ENCODE peak calls at places on chromosome 18, in six cellular contexts. One of them, this sample, is unnamed.

GRCh38 chr18:13868501-13869271 is 44.7 kb downstream of the MC5R start:
- DNase-seq in H1: peak; percentile 53
- DNase-seq in mesendoderm: peak; percentile 19
- DNase-seq in neuronal stem cell: peak; percentile 6
- DNase-seq in H9: peak; percentile 52
- DNase-seq in mesenchymal stem cell: no peak
- DNase-seq in this sample: no peak

GRCh38 chr18:10791141-10791808 is 265.4 kb downstream of the NAPG start:
- DNase-seq in H1: no peak
- DNase-seq in mesendoderm: no peak
- DNase-seq in neuronal stem cell: no peak
- DNase-seq in H9: no peak
- DNase-seq in mesenchymal stem cell: peak; percentile 9
- DNase-seq in this sample: peak; percentile 20

GRCh38 chr18:62788111-62788510 is 72.8 kb downstream of the PHLPP1 start:
- DNase-seq in H1: no peak
- DNase-seq in mesendoderm: peak; percentile 53
- DNase-seq in neuronal stem cell: no peak
- DNase-seq in H9: no peak
- DNase-seq in mesenchymal stem cell: no peak
- DNase-seq in this sample: no peak

GRCh38 chr18:11808001-11808855 is 43.0 kb upstream of the CHMP1B start:
- DNase-seq in H1: no peak
- DNase-seq in mesendoderm: peak; percentile 96
- DNase-seq in neuronal stem cell: no peak
- DNase-seq in H9: peak; percentile 77
- DNase-seq in mesenchymal stem cell: peak; percentile 31
- DNase-seq in this sample: peak; percentile 64

GRCh38 chr18:48667276-48668254 is 128.7 kb downstream of the CTIF start:
- DNase-seq in H1: no peak
- DNase-seq in mesendoderm: peak; percentile 79
- DNase-seq in neuronal stem cell: no peak
- DNase-seq in H9: peak; percentile 68
- DNase-seq in mesenchymal stem cell: no peak
- DNase-seq in this sample: peak; percentile 49

GRCh38 chr18:10291568-10291981 is 162.9 kb upstream of the APCDD1 start:
- DNase-seq in H1: no peak
- DNase-seq in mesendoderm: no peak
- DNase-seq in neuronal stem cell: no peak
- DNase-seq in H9: no peak
- DNase-seq in mesenchymal stem cell: peak; percentile 29
- DNase-seq in this sample: peak; percentile 28

GRCh38 chr18:56509656-56510055 is 128.7 kb downstream of the TXNL1 start:
- DNase-seq in H1: no peak
- DNase-seq in mesendoderm: no peak
- DNase-seq in neuronal stem cell: peak; percentile 9
- DNase-seq in H9: no peak
- DNase-seq in mesenchymal stem cell: no peak
- DNase-seq in this sample: no peak

GRCh38 chr18:74132201-74132600 is 15.4 kb downstream of the FBXO15 start:
- DNase-seq in H1: no peak
- DNase-seq in mesendoderm: no peak
- DNase-seq in neuronal stem cell: no peak
- DNase-seq in H9: no peak
- DNase-seq in mesenchymal stem cell: peak; percentile 23
- DNase-seq in this sample: peak; percentile 82

GRCh38 chr18:58952871-58953270 is 88.2 kb downstream of the ZNF532 start:
- DNase-seq in H1: no peak
- DNase-seq in mesendoderm: peak; percentile 71
- DNase-seq in neuronal stem cell: no peak
- DNase-seq in H9: no peak
- DNase-seq in mesenchymal stem cell: no peak
- DNase-seq in this sample: no peak

DNA sequence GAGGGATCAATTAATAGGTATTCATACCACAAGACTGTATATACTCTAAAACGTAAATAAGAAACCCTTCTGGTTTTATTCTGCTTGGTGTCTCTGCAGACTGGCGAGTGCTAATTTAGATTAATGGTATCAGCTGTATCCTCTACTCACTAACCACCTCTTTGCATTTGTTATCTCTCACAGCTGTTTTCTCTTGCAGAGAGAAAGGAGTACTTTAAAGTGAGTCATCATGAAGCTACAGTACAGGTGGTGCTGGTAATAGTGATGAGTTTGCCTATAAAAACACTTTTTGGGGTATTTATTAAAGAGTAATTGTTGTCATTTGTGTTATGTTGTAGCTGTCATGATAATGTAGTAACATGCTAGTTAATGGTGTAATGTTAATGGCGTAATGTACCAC is 147.7 kb downstream of the NETO1 start:
- DNase-seq in H1: no peak
- DNase-seq in mesendoderm: peak; percentile 63
- DNase-seq in neuronal stem cell: no peak
- DNase-seq in H9: no peak
- DNase-seq in mesenchymal stem cell: no peak
- DNase-seq in this sample: no peak
- H2BK15ac ChIP-seq in H1: no peak overlapping the region
- H2BK15ac ChIP-seq in mesendoderm: no peak overlapping the region
- H2BK15ac ChIP-seq in neuronal stem cell: no peak overlapping the region
- H2BK15ac ChIP-seq in H9: no peak overlapping the region
- H2BK15ac ChIP-seq in mesenchymal stem cell: no peak overlapping the region
- H2BK15ac ChIP-seq in this sample: no peak overlapping the region

DNA sequence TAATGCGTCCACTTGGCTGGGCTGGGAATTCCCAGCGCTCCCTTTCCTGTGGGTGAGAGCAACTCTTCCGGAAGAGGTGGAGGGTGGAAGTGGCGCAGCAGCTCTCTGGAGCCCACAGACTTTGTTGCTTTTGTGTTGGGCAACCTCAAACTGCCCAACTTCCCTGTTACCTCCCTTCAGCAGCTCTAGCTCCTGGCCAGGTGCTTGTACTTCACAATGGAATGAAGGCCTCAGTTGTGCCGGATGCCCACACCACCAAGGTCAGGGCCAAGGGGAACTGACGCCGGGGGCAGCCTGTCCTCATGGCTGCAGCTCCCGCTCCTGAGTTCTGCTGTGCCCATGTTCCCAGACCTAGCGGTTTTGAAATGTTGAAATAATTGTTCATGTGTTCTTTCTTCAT is 322.9 kb downstream of the GALR1 start:
- DNase-seq in H1: no peak
- DNase-seq in mesendoderm: no peak
- DNase-seq in neuronal stem cell: no peak
- DNase-seq in H9: no peak
- DNase-seq in mesenchymal stem cell: no peak
- DNase-seq in this sample: no peak
- H2BK15ac ChIP-seq in H1: no peak overlapping the region
- H2BK15ac ChIP-seq in mesendoderm: no peak overlapping the region
- H2BK15ac ChIP-seq in neuronal stem cell: no peak overlapping the region
- H2BK15ac ChIP-seq in H9: no peak overlapping the region
- H2BK15ac ChIP-seq in mesenchymal stem cell: no peak overlapping the region
- H2BK15ac ChIP-seq in this sample: no peak overlapping the region

GRCh38 chr18:79940814-79941472 is 10.5 kb downstream of the SLC66A2 start:
- DNase-seq in H1: no peak
- DNase-seq in mesendoderm: no peak
- DNase-seq in neuronal stem cell: no peak
- DNase-seq in H9: peak; percentile 14
- DNase-seq in mesenchymal stem cell: no peak
- DNase-seq in this sample: no peak
- H2BK15ac ChIP-seq in H1: no peak overlapping the region
- H2BK15ac ChIP-seq in mesendoderm: no peak overlapping the region
- H2BK15ac ChIP-seq in neuronal stem cell: no peak overlapping the region
- H2BK15ac ChIP-seq in H9: no peak overlapping the region
- H2BK15ac ChIP-seq in mesenchymal stem cell: no peak overlapping the region
- H2BK15ac ChIP-seq in this sample: no peak overlapping the region

GRCh38 chr18:78721281-78721949 is 258.2 kb upstream of the SALL3 start:
- DNase-seq in H1: peak; percentile 54
- DNase-seq in mesendoderm: peak; percentile 57
- DNase-seq in neuronal stem cell: no peak
- DNase-seq in H9: peak; percentile 71
- DNase-seq in mesenchymal stem cell: no peak
- DNase-seq in this sample: no peak

GRCh38 chr18:78720456-78721250 is 259.0 kb upstream of the SALL3 start:
- DNase-seq in H1: peak; percentile 51
- DNase-seq in mesendoderm: peak; percentile 2
- DNase-seq in neuronal stem cell: no peak
- DNase-seq in H9: no peak
- DNase-seq in mesenchymal stem cell: no peak
- DNase-seq in this sample: no peak

GRCh38 chr18:78721986-78722385 is 257.6 kb upstream of the SALL3 start:
- DNase-seq in H1: no peak
- DNase-seq in mesendoderm: peak; percentile 6
- DNase-seq in neuronal stem cell: no peak
- DNase-seq in H9: peak; percentile 51
- DNase-seq in mesenchymal stem cell: no peak
- DNase-seq in this sample: no peak

GRCh38 chr18:78722959-78723706 is 256.5 kb upstream of the SALL3 start:
- DNase-seq in H1: no peak
- DNase-seq in mesendoderm: no peak
- DNase-seq in neuronal stem cell: no peak
- DNase-seq in H9: peak; percentile 23
- DNase-seq in mesenchymal stem cell: no peak
- DNase-seq in this sample: no peak

DNA sequence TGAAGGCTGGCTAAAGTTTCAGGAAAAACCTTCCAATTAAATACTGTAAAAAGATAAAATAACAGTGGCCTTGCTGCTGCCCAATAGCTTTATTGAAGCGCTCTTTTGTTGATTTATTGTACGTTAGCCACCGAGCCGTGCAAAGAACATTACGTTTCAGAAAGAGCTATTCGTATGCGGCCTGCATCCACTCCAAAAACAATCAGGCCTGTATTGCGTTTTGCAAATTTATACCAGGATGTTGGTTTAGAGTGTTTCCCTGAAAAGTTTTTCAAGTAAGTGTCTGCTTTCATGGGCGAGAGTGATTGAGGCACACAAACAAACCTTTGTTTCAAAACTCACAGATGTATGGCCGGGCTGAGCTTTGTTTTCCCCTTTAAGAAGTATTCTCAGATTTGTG is 257.2 kb upstream of the SALL3 start:
- DNase-seq in H1: no peak
- DNase-seq in mesendoderm: no peak
- DNase-seq in neuronal stem cell: no peak
- DNase-seq in H9: no peak
- DNase-seq in mesenchymal stem cell: no peak
- DNase-seq in this sample: no peak
- H2BK15ac ChIP-seq in H1: no peak overlapping the region
- H2BK15ac ChIP-seq in mesendoderm: no peak overlapping the region
- H2BK15ac ChIP-seq in neuronal stem cell: no peak overlapping the region
- H2BK15ac ChIP-seq in H9: no peak overlapping the region
- H2BK15ac ChIP-seq in mesenchymal stem cell: no peak overlapping the region
- H2BK15ac ChIP-seq in this sample: no peak overlapping the region

GRCh38 chr18:2551425-2551824 is 19.9 kb downstream of the METTL4 start:
- DNase-seq in H1: no peak
- DNase-seq in mesendoderm: no peak
- DNase-seq in neuronal stem cell: no peak
- DNase-seq in H9: no peak
- DNase-seq in mesenchymal stem cell: no peak
- DNase-seq in this sample: no peak
- H2BK15ac ChIP-seq in H1: no peak overlapping the region
- H2BK15ac ChIP-seq in mesendoderm: no peak overlapping the region
- H2BK15ac ChIP-seq in neuronal stem cell: no peak overlapping the region
- H2BK15ac ChIP-seq in H9: no peak overlapping the region
- H2BK15ac ChIP-seq in mesenchymal stem cell: no peak overlapping the region
- H2BK15ac ChIP-seq in this sample: no peak overlapping the region

DNA sequence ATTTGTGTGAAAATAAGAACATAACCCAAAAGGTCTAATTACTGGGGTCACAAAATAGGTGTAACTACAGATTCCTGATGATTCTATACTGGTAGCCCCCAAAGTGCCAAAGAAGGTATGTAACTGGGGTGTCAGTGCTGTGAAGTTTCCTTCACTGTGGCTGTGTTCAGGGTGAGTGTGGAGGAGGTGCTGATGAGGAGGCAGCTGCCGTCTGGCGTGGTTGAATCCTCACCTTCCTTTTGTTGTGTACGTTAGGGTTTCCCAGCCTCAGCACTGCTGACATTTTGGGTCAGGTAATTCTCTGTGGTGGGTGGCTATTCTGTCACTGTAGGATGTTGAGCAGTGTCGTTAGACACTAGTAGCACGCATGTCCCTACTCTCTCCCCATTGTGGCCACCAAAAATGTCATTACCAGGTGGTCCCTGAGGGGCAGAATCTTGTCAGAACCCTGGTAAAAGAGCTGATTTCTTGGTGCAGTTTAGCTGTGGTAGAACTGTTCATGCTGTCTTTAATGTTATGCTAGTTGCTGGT is 31.5 kb downstream of the ADNP2 start:
- DNase-seq in H1: no peak
- DNase-seq in mesendoderm: no peak
- DNase-seq in neuronal stem cell: no peak
- DNase-seq in H9: no peak
- DNase-seq in mesenchymal stem cell: no peak
- DNase-seq in this sample: no peak
- H2BK15ac ChIP-seq in H1: no peak overlapping the region
- H2BK15ac ChIP-seq in mesendoderm: no peak overlapping the region
- H2BK15ac ChIP-seq in neuronal stem cell: no peak overlapping the region
- H2BK15ac ChIP-seq in H9: no peak overlapping the region
- H2BK15ac ChIP-seq in mesenchymal stem cell: peak overlapping the region; percentile 31
- H2BK15ac ChIP-seq in this sample: no peak overlapping the region

GRCh38 chr18:77811510-77811909 is 561.9 kb downstream of the GALR1 start:
- DNase-seq in H1: no peak
- DNase-seq in mesendoderm: no peak
- DNase-seq in neuronal stem cell: no peak
- DNase-seq in H9: no peak
- DNase-seq in mesenchymal stem cell: no peak
- DNase-seq in this sample: no peak
- H2BK15ac ChIP-seq in H1: no peak overlapping the region
- H2BK15ac ChIP-seq in mesendoderm: no peak overlapping the region
- H2BK15ac ChIP-seq in neuronal stem cell: no peak overlapping the region
- H2BK15ac ChIP-seq in H9: no peak overlapping the region
- H2BK15ac ChIP-seq in mesenchymal stem cell: no peak overlapping the region
- H2BK15ac ChIP-seq in this sample: no peak overlapping the region

DNA sequence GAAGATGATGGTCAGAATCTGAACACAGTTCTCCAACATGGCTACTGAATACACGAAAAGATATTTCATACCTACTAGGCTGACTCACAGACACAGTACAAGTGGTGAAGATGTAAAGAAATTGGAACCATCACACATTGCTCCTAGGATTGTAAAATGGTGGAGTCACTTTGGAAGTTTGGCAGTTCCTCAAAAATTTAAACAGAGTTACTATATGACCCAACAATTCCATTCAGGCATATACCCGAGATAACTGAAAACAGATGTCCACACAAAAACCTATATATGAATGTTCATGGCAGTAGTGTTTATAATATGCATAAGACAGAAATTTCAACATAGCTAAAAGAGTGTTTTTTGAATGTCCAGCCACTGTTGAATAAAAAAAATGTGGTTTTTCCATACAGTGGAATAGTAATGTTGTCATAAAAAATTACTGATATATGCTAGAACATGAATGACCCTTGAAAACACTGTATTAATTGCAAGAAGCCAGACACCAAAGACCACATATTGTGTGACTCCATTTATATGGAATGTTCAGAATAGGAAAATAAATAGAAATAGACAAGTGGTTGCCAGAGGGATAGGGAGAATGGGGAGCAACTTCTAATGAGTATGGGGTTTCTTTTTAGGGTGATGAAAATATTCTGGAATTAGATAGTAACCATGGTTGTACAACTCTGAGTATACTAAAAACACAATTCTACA is 10.1 kb downstream of the RMP24 start:
- DNase-seq in H1: no peak
- DNase-seq in mesendoderm: no peak
- DNase-seq in neuronal stem cell: no peak
- DNase-seq in H9: no peak
- DNase-seq in mesenchymal stem cell: peak; percentile 25
- DNase-seq in this sample: peak; percentile 92
- H2BK15ac ChIP-seq in H1: no peak overlapping the region
- H2BK15ac ChIP-seq in mesendoderm: no peak overlapping the region
- H2BK15ac ChIP-seq in neuronal stem cell: no peak overlapping the region
- H2BK15ac ChIP-seq in H9: no peak overlapping the region
- H2BK15ac ChIP-seq in mesenchymal stem cell: no peak overlapping the region
- H2BK15ac ChIP-seq in this sample: no peak overlapping the region